ENCODE peak calls at places on chromosomes 1 and 21, in seven cellular contexts. U is NCI-H2081, V is Calu3, Q is HT1080, B is upper lobe of right lung, K is hypothalamus, O is mesenteric fat pad. X is an unnamed sample.

GRCh38 chr1:41848216-41848952 is 70.3 kb downstream of the HIVEP3 start:
- DNase-seq in V (no peak), Q (no peak), U (no peak), K (no peak), O (no peak), B (no peak), X (no peak)

GRCh38 chr1:226452981-226453380 is 45.1 kb upstream of the PARP1 start:
- DNase-seq in Q (no peak), O (no peak), V (no peak), K (no peak), B (no peak), U (no peak), X (no peak)

GRCh38 chr1:27979151-27979858 is 19.5 kb downstream of the XKR8 start:
- DNase-seq in K (no peak), O (no peak), Q (peak), B (no peak), U (no peak), V (no peak), X (no peak)

GRCh38 chr1:159218846-159219636 is 14.4 kb downstream of the ACKR1 start:
- DNase-seq in V (no peak), O (no peak), U (no peak), B (no peak), Q (no peak), K (no peak), X (no peak)

GRCh38 chr1:15758953-15759661 is 512 bp downstream of the FBLIM1 start:
- DNase-seq in O (no peak), K (no peak), B (no peak), U (peak), V (no peak), Q (no peak), X (no peak)

GRCh38 chr1:241600496-241600901 is 39.7 kb downstream of the CHML start:
- DNase-seq in Q (no peak), V (no peak), B (no peak), O (no peak), U (no peak), K (no peak), X (no peak)

GRCh38 chr1:186059311-186059710 is 315.7 kb downstream of the TPR start:
- DNase-seq in V (no peak), U (no peak), O (no peak), Q (no peak), K (no peak), B (no peak), X (no peak)

GRCh38 chr1:61253059-61253735 is 170.8 kb downstream of the NFIA start:
- DNase-seq in V (peak), O (no peak), B (no peak), U (peak), K (no peak), Q (peak), X (peak)

GRCh38 chr1:27357281-27358037 is 9.3 kb downstream of the MAP3K6 start:
- DNase-seq in U (no peak), K (peak), Q (peak), O (peak), V (no peak), B (peak), X (no peak)

GRCh38 chr1:34178072-34178471 is 1.4 kb downstream of the C1orf94 start:
- DNase-seq in K (no peak), U (no peak), B (no peak), Q (no peak), V (no peak), O (no peak), X (no peak)

GRCh38 chr1:44151332-44151731 is 9.9 kb upstream of the KLF18 start:
- DNase-seq in Q (no peak), K (no peak), U (no peak), O (no peak), B (no peak), V (no peak), X (no peak)

GRCh38 chr1:117707371-117707770 is 101.5 kb downstream of the TENT5C start:
- DNase-seq in Q (no peak), B (no peak), O (no peak), V (no peak), U (no peak), K (no peak), X (no peak)

GRCh38 chr1:32872189-32872898 is 1.6 kb upstream of the FNDC5 start:
- DNase-seq in U (peak), V (peak), O (peak), B (peak), Q (peak), K (peak), X (peak)

GRCh38 chr1:174074757-174075156 is 52.6 kb upstream of the RC3H1 start:
- DNase-seq in U (peak), V (no peak), Q (no peak), B (no peak), K (no peak), O (no peak), X (no peak)

GRCh38 chr1:43522776-43523480 is 7.8 kb upstream of the PTPRF start:
- DNase-seq in V (peak), B (peak), K (no peak), O (no peak), Q (peak), U (no peak), X (no peak)

GRCh38 chr21:15005391-15005790 is 59.4 kb downstream of the NRIP1 start:
- DNase-seq in U (peak), K (no peak), B (no peak), V (no peak), O (no peak), Q (no peak), X (no peak)

GRCh38 chr1:74686941-74687340 is 13.3 kb upstream of the ERICH3 start:
- DNase-seq in O (no peak), V (no peak), Q (no peak), B (no peak), K (no peak), U (peak), X (no peak)

GRCh38 chr1:52186449-52186848 is 44.6 kb downstream of the ZFYVE9 start:
- DNase-seq in V (no peak), O (no peak), B (no peak), K (no peak), U (no peak), Q (no peak), X (no peak)

GRCh38 chr1:162976628-162977027 is 92.5 kb upstream of the RGS4 start:
- DNase-seq in Q (peak), V (no peak), B (no peak), U (peak), O (no peak), K (no peak), X (no peak)

GRCh38 chr1:201375169-201375568 is 2.3 kb downstream of the TNNT2 start:
- DNase-seq in B (no peak), V (no peak), U (no peak), Q (no peak), K (no peak), O (no peak), X (no peak)

GRCh38 chr1:210233495-210234253 is 1.1 kb downstream of the SERTAD4 start:
- DNase-seq in O (no peak), V (peak), K (peak), B (peak), U (peak), Q (peak), X (peak)

GRCh38 chr1:97904528-97904927 is 16.3 kb downstream of the DPYD start:
- DNase-seq in B (no peak), K (no peak), V (no peak), Q (no peak), U (no peak), O (no peak), X (no peak)

GRCh38 chr1:201511396-201511795 is 4.5 kb upstream of the CSRP1 start:
- DNase-seq in V (no peak), Q (no peak), U (no peak), B (no peak), O (no peak), K (no peak), X (no peak)

GRCh38 chr1:222454196-222454595 is 93.7 kb downstream of the HHIPL2 start:
- DNase-seq in B (no peak), O (no peak), V (no peak), K (no peak), Q (no peak), U (no peak), X (no peak)

GRCh38 chr1:207020016-207020708 is 12.4 kb downstream of the C1orf116 start:
- DNase-seq in U (no peak), O (no peak), V (peak), Q (no peak), K (no peak), B (no peak), X (no peak)

GRCh38 chr1:151968058-151968457 is 25.6 kb downstream of the S100A10 start:
- DNase-seq in U (peak), B (no peak), Q (peak), K (no peak), V (peak), O (no peak), X (no peak)

GRCh38 chr1:3268281-3268680 is 186.2 kb upstream of the ARHGEF16 start:
- DNase-seq in U (no peak), O (no peak), K (no peak), Q (no peak), V (no peak), B (no peak), X (no peak)

GRCh38 chr21:35203093-35204021 is 154.3 kb upstream of the RUNX1 start:
- DNase-seq in V (no peak), U (no peak), O (no peak), Q (peak), B (no peak), K (no peak), X (no peak)

GRCh38 chr21:41369915-41370839 is 8.3 kb downstream of the MX2 start:
- DNase-seq in Q (no peak), V (no peak), O (peak), U (no peak), K (no peak), B (peak), X (peak)

GRCh38 chr1:7633521-7634245 is 137.4 kb upstream of the VAMP3 start:
- DNase-seq in B (no peak), K (no peak), O (no peak), Q (no peak), U (no peak), V (no peak), X (no peak)

GRCh38 chr1:77825356-77825709 is 45.9 kb downstream of the MIGA1 start:
- DNase-seq in Q (peak), B (no peak), V (peak), O (no peak), K (no peak), U (peak), X (peak)

GRCh38 chr21:42238185-42238934 is 19.4 kb downstream of the ABCG1 start:
- DNase-seq in K (no peak), O (no peak), B (no peak), Q (no peak), V (no peak), U (no peak), X (no peak)

GRCh38 chr1:206685749-206686485 is 1.2 kb downstream of the MAPKAPK2 start:
- DNase-seq in O (no peak), Q (peak), U (no peak), B (peak), V (peak), K (no peak), X (no peak)

GRCh38 chr1:10767282-10767681 is 29.2 kb downstream of the CASZ1 start:
- DNase-seq in O (no peak), B (no peak), K (no peak), V (no peak), U (no peak), Q (no peak), X (no peak)

GRCh38 chr1:159829822-159830455 is 3.3 kb downstream of the SLAMF8 start:
- DNase-seq in B (no peak), U (no peak), V (no peak), O (no peak), K (no peak), Q (peak), X (no peak)

GRCh38 chr1:243950166-243950565 is 100.1 kb upstream of the AKT3 start:
- DNase-seq in U (no peak), K (no peak), B (no peak), Q (peak), O (no peak), V (no peak), X (no peak)

GRCh38 chr1:68624233-68624632 is 127.4 kb upstream of the DEPDC1 start:
- DNase-seq in V (no peak), K (no peak), Q (peak), U (no peak), O (no peak), B (no peak), X (no peak)

GRCh38 chr21:32411366-32412161 is 942 bp upstream of the EVA1C start:
- DNase-seq in O (peak), V (peak), U (peak), B (peak), Q (no peak), K (peak), X (peak)

GRCh38 chr1:219152759-219153158 is 20.9 kb upstream of the LYPLAL1 start:
- DNase-seq in O (no peak), K (no peak), B (no peak), U (no peak), Q (no peak), V (no peak), X (no peak)

GRCh38 chr1:153375511-153375910 is at the start of gene S100A12:
- DNase-seq in V (peak), U (no peak), B (no peak), Q (peak), K (no peak), O (no peak), X (no peak)

X was measured in NCI-H774.